ENCODE peak calls at places on chromosomes 7 and 10, in ten cellular contexts. H, J, Q, W, Y, N, D, V, F and P are unnamed samples.

GRCh38 chr7:156327474-156327873 is 313.1 kb upstream of the RNF32 start:
- DNase-seq in H (no peak), J (no peak), Q (no peak), W (peak), Y (no peak), N (no peak), D (no peak), V (no peak), F (no peak), P (no peak)

GRCh38 chr7:112770051-112770450 is 20.1 kb downstream of the TMEM168 start:
- DNase-seq in H (no peak), J (no peak), Q (no peak), W (peak), Y (no peak), N (no peak), D (no peak), V (no peak), F (no peak), P (no peak)

GRCh38 chr10:93386496-93387369 is 95.4 kb downstream of the MYOF start:
- DNase-seq in H (peak), J (no peak), Q (no peak), W (no peak), Y (peak), N (peak), D (no peak), V (peak), F (no peak), P (no peak)

GRCh38 chr7:127786184-127786583 is 134.2 kb downstream of the SND1 start:
- DNase-seq in H (no peak), J (no peak), Q (no peak), W (no peak), Y (peak), N (no peak), D (no peak), V (peak), F (no peak), P (no peak)

GRCh38 chr7:40805361-40805760 is 670.6 kb downstream of the SUGCT start:
- DNase-seq in H (no peak), J (no peak), Q (no peak), W (no peak), Y (peak), N (no peak), D (no peak), V (no peak), F (no peak), P (no peak)

GRCh38 chr10:3948843-3949242 is 163.8 kb upstream of the KLF6 start:
- DNase-seq in H (peak), J (no peak), Q (no peak), W (peak), Y (no peak), N (no peak), D (peak), V (peak), F (peak), P (no peak)

GRCh38 chr7:77199008-77199966 is at the start of gene FGL2:
- DNase-seq in H (peak), J (no peak), Q (peak), W (peak), Y (peak), N (peak), D (peak), V (peak), F (peak), P (no peak)

GRCh38 chr7:42002654-42003053 is 234.4 kb downstream of the GLI3 start:
- DNase-seq in H (no peak), J (no peak), Q (no peak), W (no peak), Y (peak), N (no peak), D (no peak), V (no peak), F (no peak), P (no peak)

GRCh38 chr7:98165827-98166667 is 45.2 kb upstream of the BHLHA15 start:
- DNase-seq in H (peak), J (peak), Q (peak), W (peak), Y (peak), N (no peak), D (peak), V (peak), F (no peak), P (no peak)

GRCh38 chr10:75611972-75612331 is 180.5 kb downstream of the LRMDA start:
- DNase-seq in H (no peak), J (no peak), Q (no peak), W (no peak), Y (no peak), N (no peak), D (no peak), V (no peak), F (no peak), P (no peak)

GRCh38 chr7:121020652-121021051 is 32.1 kb downstream of the CPED1 start:
- DNase-seq in H (peak), J (no peak), Q (no peak), W (peak), Y (peak), N (no peak), D (no peak), V (peak), F (no peak), P (no peak)

GRCh38 chr7:133873187-133873586 is 254.0 kb upstream of the LRGUK start:
- DNase-seq in H (no peak), J (no peak), Q (no peak), W (no peak), Y (no peak), N (no peak), D (no peak), V (no peak), F (no peak), P (no peak)

GRCh38 chr7:73338321-73338720 is 10.4 kb downstream of the FKBP6 start:
- DNase-seq in H (no peak), J (no peak), Q (no peak), W (no peak), Y (peak), N (no peak), D (no peak), V (no peak), F (no peak), P (no peak)

GRCh38 chr7:25303380-25304321 is 75.4 kb upstream of the NPVF start:
- DNase-seq in H (peak), J (no peak), Q (peak), W (no peak), Y (peak), N (no peak), D (no peak), V (peak), F (no peak), P (no peak)

GRCh38 chr7:39709768-39710291 is 86.5 kb downstream of the RALA start:
- DNase-seq in H (peak), J (peak), Q (peak), W (peak), Y (peak), N (peak), D (no peak), V (peak), F (no peak), P (no peak)

GRCh38 chr10:78149193-78149592 is 115.5 kb downstream of the RPS24 start:
- DNase-seq in H (no peak), J (no peak), Q (no peak), W (no peak), Y (peak), N (no peak), D (no peak), V (peak), F (no peak), P (no peak)

GRCh38 chr7:48144291-48144768 is 26.9 kb upstream of the ABCA13 start:
- DNase-seq in H (no peak), J (no peak), Q (no peak), W (no peak), Y (no peak), N (no peak), D (no peak), V (peak), F (no peak), P (no peak)

GRCh38 chr10:119502214-119502613 is 40.3 kb downstream of the RGS10 start:
- DNase-seq in H (no peak), J (no peak), Q (no peak), W (no peak), Y (no peak), N (no peak), D (peak), V (no peak), F (no peak), P (no peak)
- H3K4me3 ChIP-seq in H (no peak), J (no peak), Q (no peak), W (no peak), Y (no peak), N (no peak), D (peak), V (no peak), F (no peak), P (no peak)

GRCh38 chr10:86334515-86335085 is 32.0 kb downstream of the GRID1 start:
- DNase-seq in H (no peak), J (peak), Q (peak), W (peak), Y (no peak), N (peak), D (no peak), V (no peak), F (no peak), P (no peak)

GRCh38 chr10:86337121-86337601 is 29.4 kb downstream of the GRID1 start:
- DNase-seq in H (no peak), J (no peak), Q (no peak), W (no peak), Y (no peak), N (peak), D (no peak), V (no peak), F (no peak), P (no peak)

GRCh38 chr10:86335831-86336230 is 30.8 kb downstream of the GRID1 start:
- DNase-seq in H (no peak), J (no peak), Q (no peak), W (no peak), Y (no peak), N (peak), D (no peak), V (no peak), F (no peak), P (no peak)

GRCh38 chr10:86335257-86335656 is 31.3 kb downstream of the GRID1 start:
- DNase-seq in H (no peak), J (no peak), Q (no peak), W (no peak), Y (no peak), N (no peak), D (no peak), V (no peak), F (no peak), P (no peak)

DNA sequence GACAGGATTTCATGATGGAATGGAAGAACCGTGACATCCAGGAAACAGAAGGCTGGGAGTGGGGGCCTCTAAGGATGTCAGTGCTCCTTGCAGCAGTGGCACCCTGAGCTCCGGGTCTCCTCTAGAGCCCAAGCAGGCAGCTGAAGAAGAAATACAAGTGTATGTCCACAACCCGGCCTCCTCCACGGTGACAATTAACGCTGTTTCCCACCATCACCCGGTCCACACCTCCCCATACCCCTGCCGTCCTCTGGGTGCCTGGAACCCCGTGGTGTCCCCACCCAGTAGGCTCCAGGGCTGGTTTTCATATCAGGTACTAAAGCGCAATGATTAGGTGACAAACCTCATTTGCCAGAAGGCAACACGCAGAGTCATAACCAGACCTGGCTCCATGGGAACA is 30.3 kb downstream of the GRID1 start:
- DNase-seq in H (no peak), J (no peak), Q (no peak), W (no peak), Y (no peak), N (peak), D (no peak), V (no peak), F (no peak), P (no peak)
- H3K4me3 ChIP-seq in H (no peak), J (no peak), Q (no peak), W (no peak), Y (no peak), N (no peak), D (no peak), V (no peak), F (no peak), P (no peak)

GRCh38 chr10:27635699-27636270 is 109.8 kb downstream of the MKX start:
- DNase-seq in H (no peak), J (no peak), Q (no peak), W (peak), Y (no peak), N (no peak), D (no peak), V (no peak), F (no peak), P (no peak)
- H3K4me3 ChIP-seq in H (no peak), J (no peak), Q (no peak), W (no peak), Y (no peak), N (no peak), D (no peak), V (no peak), F (no peak), P (no peak)

GRCh38 chr10:6278519-6279120 is 75.9 kb downstream of the PFKFB3 start:
- DNase-seq in H (no peak), J (no peak), Q (no peak), W (no peak), Y (no peak), N (no peak), D (no peak), V (peak), F (peak), P (no peak)
- H3K4me3 ChIP-seq in H (no peak), J (no peak), Q (no peak), W (no peak), Y (no peak), N (no peak), D (no peak), V (no peak), F (no peak), P (no peak)

GRCh38 chr7:140625908-140626868 is 14.4 kb downstream of the DENND2A start:
- DNase-seq in H (peak), J (no peak), Q (peak), W (peak), Y (peak), N (peak), D (no peak), V (peak), F (peak), P (peak)
- H3K4me3 ChIP-seq in H (no peak), J (no peak), Q (no peak), W (no peak), Y (no peak), N (no peak), D (no peak), V (no peak), F (no peak), P (no peak)

DNA sequence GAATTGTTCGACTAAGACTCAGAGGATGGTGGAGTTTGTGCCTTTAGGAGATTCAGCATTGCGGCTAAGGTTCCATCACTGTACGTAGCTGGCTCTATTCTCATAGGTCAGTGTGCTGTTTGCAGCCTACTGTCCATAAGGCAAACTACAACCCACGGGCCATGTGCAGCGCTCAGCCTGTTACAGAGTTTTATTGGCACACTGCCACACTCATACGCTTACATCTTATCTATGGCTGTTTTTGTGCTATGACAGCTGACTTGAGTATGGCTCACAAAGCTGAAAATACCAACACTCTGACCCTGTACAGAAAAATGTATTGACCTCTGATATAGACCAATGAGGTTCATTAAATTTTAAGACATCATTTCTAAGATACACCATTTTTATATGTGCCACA is 114.5 kb downstream of the ARID5B start:
- DNase-seq in H (no peak), J (no peak), Q (no peak), W (no peak), Y (no peak), N (no peak), D (no peak), V (peak), F (no peak), P (no peak)
- H3K4me3 ChIP-seq in H (no peak), J (no peak), Q (no peak), W (no peak), Y (no peak), N (no peak), D (no peak), V (no peak), F (no peak), P (no peak)

DNA sequence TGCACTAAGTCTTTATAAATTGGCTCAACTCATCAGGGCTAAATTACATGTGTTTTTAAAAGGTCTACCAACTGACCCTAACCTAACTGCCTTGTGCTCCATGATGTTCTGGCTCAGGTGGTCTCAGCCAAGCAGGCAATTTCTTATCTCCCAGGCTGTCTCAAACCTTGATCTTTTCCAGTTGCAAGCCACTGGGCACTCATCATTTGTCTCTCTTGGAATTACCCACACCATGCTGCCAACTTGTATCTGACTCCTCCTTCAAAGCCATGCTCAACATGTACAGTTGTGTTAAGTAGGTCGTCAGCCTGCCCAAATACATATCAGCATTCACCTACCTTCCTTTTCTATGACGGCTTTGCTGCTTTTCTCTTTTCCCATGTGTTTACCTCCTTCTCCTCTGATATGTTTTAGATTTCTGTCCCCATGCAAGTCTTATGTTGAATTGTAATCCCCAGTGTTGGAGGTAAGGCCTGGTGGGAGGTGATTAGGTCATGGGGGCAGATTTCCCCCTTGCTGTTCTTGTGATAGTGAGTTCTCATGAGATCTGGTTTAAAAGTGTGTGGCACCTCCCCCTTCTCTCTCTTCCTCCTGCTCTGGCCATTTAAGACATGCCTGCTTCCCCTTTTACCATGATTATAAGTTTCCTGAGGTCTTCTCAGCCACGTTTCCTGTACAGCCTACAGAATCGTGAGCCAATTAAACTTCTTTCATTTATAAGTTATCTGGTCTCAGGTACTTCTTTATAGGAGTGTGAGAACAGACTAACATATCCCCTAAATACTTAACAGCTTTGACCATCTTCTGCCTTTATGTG is 130.0 kb downstream of the ELAPOR2 start:
- DNase-seq in H (no peak), J (no peak), Q (no peak), W (no peak), Y (no peak), N (no peak), D (no peak), V (no peak), F (no peak), P (no peak)
- H3K4me3 ChIP-seq in H (no peak), J (no peak), Q (no peak), W (no peak), Y (no peak), N (no peak), D (no peak), V (no peak), F (no peak), P (no peak)

DNA sequence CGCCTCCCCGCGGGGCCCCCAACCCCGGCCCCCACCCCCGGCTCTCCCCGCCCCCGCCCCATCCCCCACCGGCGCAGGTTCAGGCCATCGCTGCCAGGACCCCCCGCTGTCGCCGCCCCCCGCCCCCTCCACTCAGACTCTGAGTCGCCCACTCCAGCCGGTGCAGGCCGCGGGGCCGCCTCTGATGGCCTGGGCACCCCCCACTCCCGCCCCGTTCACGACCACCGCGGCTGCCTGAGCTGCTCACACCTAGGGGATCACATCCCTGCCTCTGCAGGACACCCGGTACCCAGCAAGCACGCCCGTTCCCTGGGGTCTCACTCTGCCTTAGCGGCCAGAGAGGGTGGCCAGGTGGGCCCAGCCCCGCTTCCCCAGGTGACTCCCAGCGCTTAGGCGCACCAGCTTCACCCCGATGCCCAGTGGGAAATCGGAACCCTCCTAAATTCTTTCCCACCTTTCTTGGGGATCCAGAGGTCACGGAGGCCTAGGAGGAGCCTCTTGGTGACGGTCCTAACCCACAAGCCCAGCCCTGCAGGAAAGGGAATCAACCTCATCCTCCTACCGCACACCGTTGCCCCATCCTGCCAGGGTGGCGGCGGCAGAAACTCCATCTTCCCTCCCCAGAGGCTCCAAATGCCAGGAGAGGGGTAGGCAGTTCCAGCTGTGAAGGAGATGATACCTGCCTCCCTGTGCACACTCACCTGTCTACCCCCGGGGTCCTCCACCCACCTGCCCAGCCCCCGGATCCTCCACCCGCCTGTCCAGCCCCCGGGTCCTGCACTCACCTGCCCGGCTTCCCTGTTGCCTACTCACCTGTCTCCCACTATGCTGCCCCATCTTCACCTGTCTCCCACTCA is 13.7 kb upstream of the DNAAF5 start:
- DNase-seq in H (no peak), J (no peak), Q (peak), W (no peak), Y (no peak), N (peak), D (no peak), V (no peak), F (peak), P (no peak)
- H3K4me3 ChIP-seq in H (peak), J (no peak), Q (peak), W (no peak), Y (no peak), N (peak), D (peak), V (peak), F (no peak), P (peak)

GRCh38 chr10:84825330-84825729 is 496.9 kb downstream of the CCSER2 start:
- DNase-seq in H (peak), J (peak), Q (no peak), W (peak), Y (peak), N (no peak), D (no peak), V (peak), F (no peak), P (peak)

GRCh38 chr10:84820596-84820995 is 492.2 kb downstream of the CCSER2 start:
- DNase-seq in H (no peak), J (no peak), Q (no peak), W (no peak), Y (no peak), N (no peak), D (no peak), V (no peak), F (no peak), P (no peak)

GRCh38 chr10:84826704-84827103 is 498.3 kb downstream of the CCSER2 start:
- DNase-seq in H (peak), J (no peak), Q (peak), W (no peak), Y (peak), N (no peak), D (no peak), V (peak), F (no peak), P (no peak)

GRCh38 chr10:84822926-84823325 is 494.5 kb downstream of the CCSER2 start:
- DNase-seq in H (no peak), J (no peak), Q (no peak), W (no peak), Y (no peak), N (no peak), D (no peak), V (no peak), F (no peak), P (no peak)

DNA sequence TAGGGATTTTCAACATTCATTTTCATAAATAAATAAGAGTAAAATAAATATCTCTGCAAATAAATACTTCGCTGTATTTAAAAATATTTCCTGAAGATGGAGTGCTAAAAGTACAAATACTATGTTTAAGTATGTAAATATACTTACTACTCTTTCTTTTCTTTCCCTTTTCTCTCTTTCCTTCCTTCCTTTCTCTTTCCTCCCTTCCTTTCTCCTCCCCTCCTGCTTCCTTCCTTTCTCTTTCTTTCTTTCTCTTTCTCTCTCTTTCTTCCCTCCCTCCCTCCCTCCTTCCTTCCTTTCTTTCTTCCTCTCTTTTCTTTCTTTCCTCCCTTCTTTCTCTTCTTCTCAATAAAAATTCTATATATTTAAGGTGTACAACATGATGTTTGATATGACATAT is 496.1 kb downstream of the CCSER2 start:
- DNase-seq in H (no peak), J (no peak), Q (no peak), W (no peak), Y (no peak), N (no peak), D (no peak), V (no peak), F (no peak), P (no peak)
- H3K4me3 ChIP-seq in H (no peak), J (no peak), Q (no peak), W (no peak), Y (no peak), N (no peak), D (no peak), V (no peak), F (no peak), P (no peak)

GRCh38 chr10:53574024-53574423 is 801.4 kb upstream of the MBL2 start:
- DNase-seq in H (no peak), J (no peak), Q (no peak), W (no peak), Y (no peak), N (no peak), D (no peak), V (no peak), F (no peak), P (no peak)
- H3K4me3 ChIP-seq in H (no peak), J (no peak), Q (no peak), W (no peak), Y (no peak), N (no peak), D (no peak), V (no peak), F (no peak), P (no peak)